ENCODE peak calls at places on chromosomes 3 and 15, in five cellular contexts. K is adipocyte, W is Kasumi-1, H is cardiac muscle cell, A is progenitor cell of endocrine pancreas. U is an unnamed sample.

GRCh38 chr3:8318002-8318649 is 183.5 kb upstream of the LMCD1 start:
- DNase-seq in H (no peak), K (peak), W (no peak), A (no peak), U (peak)

GRCh38 chr15:73870700-73871408 is 2.5 kb upstream of the TBC1D21 start:
- DNase-seq in K (no peak), A (no peak), H (peak), W (no peak), U (peak)

GRCh38 chr3:71478568-71478967 is 105.0 kb downstream of the FOXP1 start:
- DNase-seq in K (no peak), W (no peak), H (no peak), A (no peak), U (peak)

GRCh38 chr3:197590313-197590962 is 34.7 kb upstream of the BDH1 start:
- DNase-seq in A (no peak), H (no peak), W (no peak), K (no peak), U (no peak)

GRCh38 chr15:86915811-86916331 is 836.2 kb downstream of the AGBL1 start:
- DNase-seq in A (no peak), W (peak), K (peak), H (peak), U (peak)

GRCh38 chr3:172512363-172512762 is 10.9 kb downstream of the TNFSF10 start:
- DNase-seq in W (peak), A (no peak), K (no peak), H (no peak), U (no peak)

GRCh38 chr3:141901914-141902313 is 25.5 kb downstream of the ATP1B3 start:
- DNase-seq in H (no peak), A (no peak), K (no peak), W (no peak), U (no peak)

GRCh38 chr3:13537926-13538325 is 11.0 kb upstream of the FBLN2 start:
- DNase-seq in A (no peak), K (peak), H (no peak), W (no peak), U (peak)

GRCh38 chr15:39591141-39591895 is 10.4 kb downstream of the THBS1 start:
- DNase-seq in H (no peak), A (no peak), K (peak), W (no peak), U (peak)

GRCh38 chr3:28151608-28152228 is 89.7 kb upstream of the CMC1 start:
- DNase-seq in W (no peak), A (no peak), H (no peak), K (no peak), U (no peak)

GRCh38 chr15:83404143-83404542 is 43.0 kb upstream of the SH3GL3 start:
- DNase-seq in W (no peak), A (no peak), K (no peak), H (peak), U (no peak)

GRCh38 chr3:33096103-33096868 is 660 bp downstream of the GLB1 start:
- DNase-seq in A (peak), H (peak), W (peak), K (peak), U (peak)

GRCh38 chr3:17730318-17730967 is 12.0 kb downstream of the TBC1D5 start:
- DNase-seq in K (peak), W (peak), A (no peak), H (peak), U (peak)

GRCh38 chr3:173221010-173221409 is 80.0 kb upstream of the SPATA16 start:
- DNase-seq in A (no peak), W (peak), K (peak), H (no peak), U (peak)

GRCh38 chr3:155411500-155412223 is 118.2 kb upstream of the STRIT1 start:
- DNase-seq in K (no peak), H (no peak), A (no peak), W (no peak), U (peak)

GRCh38 chr3:173993299-173993698 is 595.8 kb downstream of the NLGN1 start:
- DNase-seq in H (no peak), K (peak), W (peak), A (no peak), U (peak)

GRCh38 chr3:117407317-117407716 is 697.7 kb downstream of the TUSC7 start:
- DNase-seq in W (peak), A (no peak), K (no peak), H (peak), U (peak)

GRCh38 chr15:40787344-40787841 is 17.6 kb downstream of the C15orf62 start:
- DNase-seq in K (peak), A (no peak), H (no peak), W (peak), U (peak)

GRCh38 chr15:46646476-46646875 is 1011.6 kb downstream of the SQOR start:
- DNase-seq in A (no peak), H (no peak), W (no peak), K (no peak), U (no peak)

GRCh38 chr15:78251136-78251535 is 13.2 kb upstream of the DNAJA4 start:
- DNase-seq in H (no peak), A (no peak), W (no peak), K (no peak), U (no peak)

GRCh38 chr15:75718326-75718725 is 5.7 kb upstream of the CSPG4 start:
- DNase-seq in A (no peak), K (peak), H (no peak), W (no peak), U (peak)

GRCh38 chr3:117630469-117630868 is 920.9 kb downstream of the TUSC7 start:
- DNase-seq in W (no peak), H (no peak), A (no peak), K (no peak), U (no peak)

GRCh38 chr15:75532413-75533250 is 46.5 kb downstream of the PTPN9 start:
- DNase-seq in A (peak), W (peak), H (peak), K (peak), U (peak)

GRCh38 chr3:54951405-54951804 is 23.5 kb upstream of the LRTM1 start:
- DNase-seq in A (peak), K (peak), H (peak), W (no peak), U (peak)

GRCh38 chr3:33144433-33144832 is 30.6 kb downstream of the CRTAP start:
- DNase-seq in W (no peak), A (no peak), K (no peak), H (no peak), U (no peak)